ENCODE peak calls at places on chromosomes 16 and 17, in five cellular contexts. B, N, U, H and Y are unnamed samples.

GRCh38 chr16:56990407-56991286 is 1.3 kb downstream of the NLRC5 start:
- DNase-seq in B (no peak), N (no peak), U (no peak), H (no peak), Y (no peak)

GRCh38 chr17:731943-732787 is at the start of gene TLCD3A:
- DNase-seq in B (peak), N (peak), U (peak), H (peak), Y (peak)

GRCh38 chr17:59668816-59669215 is 38.4 kb downstream of the PTRH2 start:
- DNase-seq in B (no peak), N (peak), U (no peak), H (no peak), Y (no peak)

GRCh38 chr16:29811896-29812665 is at the start of gene PRRT2:
- DNase-seq in B (no peak), N (peak), U (peak), H (peak), Y (peak)

GRCh38 chr17:69967910-69968411 is 107.1 kb upstream of the KCNJ16 start:
- DNase-seq in B (no peak), N (peak), U (no peak), H (no peak), Y (no peak)

GRCh38 chr17:35022536-35023063 is 40.9 kb downstream of the RFFL start:
- DNase-seq in B (peak), N (peak), U (peak), H (no peak), Y (peak)

GRCh38 chr16:87705780-87706277 is 60.0 kb downstream of the KLHDC4 start:
- DNase-seq in B (no peak), N (no peak), U (no peak), H (no peak), Y (no peak)

GRCh38 chr16:70741779-70742125 is 55.9 kb upstream of the MTSS2 start:
- DNase-seq in B (no peak), N (no peak), U (no peak), H (no peak), Y (no peak)

GRCh38 chr16:83952587-83952939 is 477 bp upstream of the OSGIN1 start:
- DNase-seq in B (no peak), N (no peak), U (no peak), H (no peak), Y (no peak)

GRCh38 chr16:81798311-81799137 is 19.4 kb downstream of the PLCG2 start:
- DNase-seq in B (no peak), N (no peak), U (no peak), H (no peak), Y (no peak)

GRCh38 chr17:48868916-48869500 is 23.6 kb upstream of the ATP5MC1 start:
- DNase-seq in B (no peak), N (no peak), U (no peak), H (no peak), Y (no peak)

GRCh38 chr17:36527851-36528250 is 6.8 kb downstream of the MYO19 start:
- DNase-seq in B (no peak), N (no peak), U (no peak), H (no peak), Y (no peak)

GRCh38 chr17:45131616-45132301 is 556 bp downstream of the PLCD3 start:
- DNase-seq in B (peak), N (peak), U (no peak), H (peak), Y (peak)

GRCh38 chr16:31455601-31456314 is 3.5 kb upstream of the ARMC5 start:
- DNase-seq in B (no peak), N (no peak), U (no peak), H (peak), Y (peak)